ENCODE peak calls at places on chromosomes 3 and 15, in four cellular contexts. One of them, this sample, is unnamed.

GRCh38 chr15:100330629-100331215 is 11.1 kb downstream of the ADAMTS17 start:
- DNase-seq in WTC11: no peak
- DNase-seq in A549: no peak
- DNase-seq in K562: no peak
- DNase-seq in this sample: no peak

GRCh38 chr3:194584866-194585265 is 48.4 kb downstream of the TMEM44 start:
- DNase-seq in A549: no peak
- DNase-seq in WTC11: no peak
- DNase-seq in K562: no peak
- DNase-seq in this sample: no peak

GRCh38 chr3:168812234-168812633 is 716.5 kb upstream of the GOLIM4 start:
- DNase-seq in A549: no peak
- DNase-seq in WTC11: peak
- DNase-seq in K562: no peak
- DNase-seq in this sample: no peak

GRCh38 chr3:117700573-117701360 is 991.2 kb downstream of the TUSC7 start:
- DNase-seq in WTC11: no peak
- DNase-seq in A549: no peak
- DNase-seq in K562: no peak
- DNase-seq in this sample: no peak

GRCh38 chr15:72784233-72784876 is 797 bp upstream of the ADPGK start:
- DNase-seq in K562: peak
- DNase-seq in A549: peak
- DNase-seq in WTC11: no peak
- DNase-seq in this sample: peak

GRCh38 chr15:101406796-101407195 is 82.7 kb downstream of the PCSK6 start:
- DNase-seq in K562: no peak
- DNase-seq in A549: no peak
- DNase-seq in WTC11: no peak
- DNase-seq in this sample: no peak

GRCh38 chr15:98025237-98025636 is 64.7 kb downstream of the ARRDC4 start:
- DNase-seq in K562: no peak
- DNase-seq in A549: no peak
- DNase-seq in WTC11: no peak
- DNase-seq in this sample: no peak

GRCh38 chr3:17030956-17031652 is 146.3 kb downstream of the PLCL2 start:
- DNase-seq in K562: no peak
- DNase-seq in A549: no peak
- DNase-seq in WTC11: no peak
- DNase-seq in this sample: no peak

GRCh38 chr3:49620728-49621127 is 53.4 kb upstream of the APEH start:
- DNase-seq in A549: no peak
- DNase-seq in K562: no peak
- DNase-seq in WTC11: no peak
- DNase-seq in this sample: no peak

GRCh38 chr3:66812126-66812525 is 186.0 kb upstream of the KBTBD8 start:
- DNase-seq in A549: no peak
- DNase-seq in K562: no peak
- DNase-seq in WTC11: no peak
- DNase-seq in this sample: no peak
- TF ChIP-seq NR3C1 in A549: no peak
- TF ChIP-seq NR3C1 in K562: no peak
- TF ChIP-seq NR3C1 in WTC11: no peak
- TF ChIP-seq NR3C1 in this sample: no peak

GRCh38 chr3:45253316-45253715 is 27.2 kb upstream of the TMEM158 start:
- DNase-seq in A549: no peak
- DNase-seq in K562: no peak
- DNase-seq in WTC11: no peak
- DNase-seq in this sample: no peak
- TF ChIP-seq USF2 in A549: no peak
- TF ChIP-seq USF2 in K562: no peak
- TF ChIP-seq USF2 in WTC11: no peak
- TF ChIP-seq USF2 in this sample: no peak

GRCh38 chr15:70289191-70289955 is 191.7 kb upstream of the TLE3 start:
- DNase-seq in WTC11: no peak
- DNase-seq in A549: no peak
- DNase-seq in K562: no peak
- DNase-seq in this sample: no peak

GRCh38 chr15:70291295-70291694 is 193.6 kb upstream of the TLE3 start:
- DNase-seq in WTC11: no peak
- DNase-seq in A549: no peak
- DNase-seq in K562: no peak
- DNase-seq in this sample: no peak

GRCh38 chr15:70291696-70292510 is 194.2 kb upstream of the TLE3 start:
- DNase-seq in A549: no peak
- DNase-seq in K562: no peak
- DNase-seq in WTC11: no peak
- DNase-seq in this sample: no peak

GRCh38 chr15:70292511-70292760 is 194.7 kb upstream of the TLE3 start:
- DNase-seq in WTC11: no peak
- DNase-seq in A549: no peak
- DNase-seq in K562: no peak
- DNase-seq in this sample: no peak

GRCh38 chr15:70290708-70291107 is 193.0 kb upstream of the TLE3 start:
- DNase-seq in WTC11: no peak
- DNase-seq in A549: no peak
- DNase-seq in K562: no peak
- DNase-seq in this sample: no peak
- TF ChIP-seq NR3C1 in WTC11: no peak
- TF ChIP-seq NR3C1 in A549: no peak
- TF ChIP-seq NR3C1 in K562: no peak
- TF ChIP-seq NR3C1 in this sample: no peak

GRCh38 chr3:100420885-100421284 is 19.5 kb downstream of the LNP1 start:
- DNase-seq in A549: no peak
- DNase-seq in K562: no peak
- DNase-seq in WTC11: no peak
- DNase-seq in this sample: no peak
- TF ChIP-seq USF2 in A549: no peak
- TF ChIP-seq USF2 in K562: no peak
- TF ChIP-seq USF2 in WTC11: no peak
- TF ChIP-seq USF2 in this sample: no peak

GRCh38 chr3:32816439-32817194 is 1.2 kb upstream of the TRIM71 start:
- DNase-seq in WTC11: peak
- DNase-seq in K562: no peak
- DNase-seq in A549: no peak
- DNase-seq in this sample: peak
- TF ChIP-seq NR3C1 in WTC11: no peak
- TF ChIP-seq NR3C1 in K562: no peak
- TF ChIP-seq NR3C1 in A549: no peak
- TF ChIP-seq NR3C1 in this sample: no peak

GRCh38 chr3:135337176-135337575 is 542.1 kb downstream of the EPHB1 start:
- DNase-seq in K562: no peak
- DNase-seq in WTC11: no peak
- DNase-seq in A549: no peak
- DNase-seq in this sample: no peak
- TF ChIP-seq USF2 in K562: no peak
- TF ChIP-seq USF2 in WTC11: no peak
- TF ChIP-seq USF2 in A549: no peak
- TF ChIP-seq USF2 in this sample: no peak

GRCh38 chr3:11146771-11147363 is 7.4 kb upstream of the HRH1 start:
- DNase-seq in K562: no peak
- DNase-seq in A549: no peak
- DNase-seq in WTC11: no peak
- DNase-seq in this sample: no peak
- TF ChIP-seq NR3C1 in K562: no peak
- TF ChIP-seq NR3C1 in A549: no peak
- TF ChIP-seq NR3C1 in WTC11: no peak
- TF ChIP-seq NR3C1 in this sample: no peak

GRCh38 chr3:182967218-182968204 is 12.8 kb downstream of the DCUN1D1 start:
- DNase-seq in K562: no peak
- DNase-seq in WTC11: no peak
- DNase-seq in A549: no peak
- DNase-seq in this sample: no peak

GRCh38 chr3:182970811-182971418 is 9.4 kb downstream of the DCUN1D1 start:
- DNase-seq in WTC11: no peak
- DNase-seq in K562: no peak
- DNase-seq in A549: no peak
- DNase-seq in this sample: peak

GRCh38 chr3:182969853-182970252 is 10.5 kb downstream of the DCUN1D1 start:
- DNase-seq in K562: no peak
- DNase-seq in WTC11: no peak
- DNase-seq in A549: no peak
- DNase-seq in this sample: no peak

GRCh38 chr3:182971637-182972036 is 8.7 kb downstream of the DCUN1D1 start:
- DNase-seq in A549: no peak
- DNase-seq in K562: no peak
- DNase-seq in WTC11: no peak
- DNase-seq in this sample: no peak

GRCh38 chr3:182969277-182969676 is 11.1 kb downstream of the DCUN1D1 start:
- DNase-seq in K562: no peak
- DNase-seq in A549: peak
- DNase-seq in WTC11: no peak
- DNase-seq in this sample: no peak
- TF ChIP-seq USF2 in K562: no peak
- TF ChIP-seq USF2 in A549: no peak
- TF ChIP-seq USF2 in WTC11: no peak
- TF ChIP-seq USF2 in this sample: no peak

GRCh38 chr15:67879440-67880129 is 39.7 kb upstream of the RNU6-1 start:
- DNase-seq in K562: no peak
- DNase-seq in A549: no peak
- DNase-seq in WTC11: no peak
- DNase-seq in this sample: no peak

GRCh38 chr15:67883228-67883773 is 43.5 kb upstream of the RNU6-1 start:
- DNase-seq in K562: peak
- DNase-seq in WTC11: no peak
- DNase-seq in A549: no peak
- DNase-seq in this sample: no peak

GRCh38 chr15:67882487-67883227 is 42.8 kb upstream of the RNU6-1 start:
- DNase-seq in A549: no peak
- DNase-seq in K562: peak
- DNase-seq in WTC11: no peak
- DNase-seq in this sample: no peak

GRCh38 chr15:67878647-67879293 is 38.9 kb upstream of the RNU6-1 start:
- DNase-seq in A549: no peak
- DNase-seq in K562: no peak
- DNase-seq in WTC11: no peak
- DNase-seq in this sample: no peak

GRCh38 chr15:67880651-67881182 is 40.9 kb upstream of the RNU6-1 start:
- DNase-seq in WTC11: no peak
- DNase-seq in A549: no peak
- DNase-seq in K562: no peak
- DNase-seq in this sample: peak
- TF ChIP-seq NR3C1 in WTC11: no peak
- TF ChIP-seq NR3C1 in A549: no peak
- TF ChIP-seq NR3C1 in K562: no peak
- TF ChIP-seq NR3C1 in this sample: no peak

GRCh38 chr15:81000144-81000625 is 538 bp upstream of the TLNRD1 start:
- DNase-seq in WTC11: no peak
- DNase-seq in A549: no peak
- DNase-seq in K562: no peak
- DNase-seq in this sample: peak

GRCh38 chr15:80996247-80996646 is 4.5 kb upstream of the TLNRD1 start:
- DNase-seq in K562: peak
- DNase-seq in A549: no peak
- DNase-seq in WTC11: no peak
- DNase-seq in this sample: no peak

GRCh38 chr15:80997692-80998091 is 3.0 kb upstream of the TLNRD1 start:
- DNase-seq in K562: no peak
- DNase-seq in A549: no peak
- DNase-seq in WTC11: no peak
- DNase-seq in this sample: no peak

GRCh38 chr15:80999623-81000036 is 1.1 kb upstream of the TLNRD1 start:
- DNase-seq in A549: no peak
- DNase-seq in WTC11: no peak
- DNase-seq in K562: peak
- DNase-seq in this sample: no peak

DNA sequence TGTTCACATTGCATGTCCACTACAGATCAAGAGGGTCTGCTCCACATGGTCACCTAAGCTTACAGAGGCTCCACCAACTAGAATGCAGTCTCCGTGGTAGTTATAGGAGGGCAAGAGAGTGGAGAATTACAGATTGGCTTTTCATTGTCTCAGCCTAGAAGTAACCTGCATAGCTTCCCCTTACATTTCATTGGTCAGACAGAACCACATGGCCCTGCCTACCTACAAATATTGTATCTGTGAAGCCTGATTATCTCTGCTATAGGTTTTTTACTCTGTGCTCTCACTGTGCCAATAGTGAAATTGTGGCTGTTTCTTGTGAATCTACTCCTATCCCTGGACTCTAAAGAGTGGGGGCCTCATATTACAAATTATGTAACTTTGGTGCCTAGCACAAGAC is 2.5 kb upstream of the TLNRD1 start:
- DNase-seq in WTC11: no peak
- DNase-seq in K562: no peak
- DNase-seq in A549: no peak
- DNase-seq in this sample: no peak
- TF ChIP-seq USF2 in WTC11: no peak
- TF ChIP-seq USF2 in K562: peak
- TF ChIP-seq USF2 in A549: peak
- TF ChIP-seq USF2 in this sample: peak